ENCODE peak calls at places on chromosomes 12 and 14, in four cellular contexts. V is K562, Z is HL-60, G is GM12878. R is an unnamed sample.

GRCh38 chr12:27424631-27425230 is 21.8 kb upstream of the SMCO2 start:
- DNase-seq in V (peak; percentile 26), Z (no peak), G (no peak), R (no peak)

GRCh38 chr12:124531281-124531745 is 36.1 kb downstream of the NCOR2 start:
- DNase-seq in V (no peak), Z (no peak), G (no peak), R (no peak)

GRCh38 chr12:121812921-121813896 is 9.4 kb downstream of the SETD1B start:
- DNase-seq in V (no peak), Z (peak; percentile 78), G (no peak), R (no peak)

GRCh38 chr12:112305951-112306350 is 76.3 kb downstream of the HECTD4 start:
- DNase-seq in V (no peak), Z (no peak), G (no peak), R (no peak)

GRCh38 chr12:109579639-109580038 is 6.0 kb downstream of the MVK start:
- DNase-seq in V (no peak), Z (no peak), G (no peak), R (no peak)

GRCh38 chr14:97251423-97252155 is 454.4 kb downstream of the VRK1 start:
- DNase-seq in V (no peak), Z (no peak), G (no peak), R (no peak)

GRCh38 chr12:107131832-107132616 is 38.7 kb upstream of the CRY1 start:
- DNase-seq in V (peak; percentile 67), Z (peak; percentile 1), G (no peak), R (peak; percentile 11)

GRCh38 chr14:104224516-104225281 is 86.3 kb downstream of the KIF26A start:
- DNase-seq in V (peak; percentile 38), Z (no peak), G (no peak), R (peak; percentile 62)

DNA sequence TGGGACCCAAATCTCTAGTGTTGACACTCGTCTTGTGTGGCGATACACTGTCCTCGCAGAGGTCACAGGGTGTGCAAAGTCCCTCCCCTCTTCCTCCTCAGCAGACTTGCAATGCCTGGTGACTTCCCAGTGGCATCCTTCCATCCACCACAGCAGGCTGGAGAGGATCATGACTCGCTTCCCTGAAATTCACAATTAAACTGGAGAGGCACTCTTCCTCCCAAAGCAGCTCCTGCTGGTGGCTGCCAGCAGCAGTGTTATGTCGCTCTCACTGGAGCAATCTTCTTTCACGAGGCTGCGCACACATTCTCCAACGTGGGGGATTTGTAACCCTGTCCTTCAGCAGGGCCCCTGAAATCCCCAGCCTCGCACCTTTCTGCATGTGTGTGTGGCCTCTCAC is 145.2 kb upstream of the TMCC3 start:
- DNase-seq in V (no peak), Z (no peak), G (no peak), R (no peak)
- TF ChIP-seq SPI1 in V (no peak), Z (no peak), G (no peak), R (no peak)

GRCh38 chr14:43983721-43984120 is 523.4 kb downstream of the FSCB start:
- DNase-seq in V (no peak), Z (no peak), G (no peak), R (no peak)

DNA sequence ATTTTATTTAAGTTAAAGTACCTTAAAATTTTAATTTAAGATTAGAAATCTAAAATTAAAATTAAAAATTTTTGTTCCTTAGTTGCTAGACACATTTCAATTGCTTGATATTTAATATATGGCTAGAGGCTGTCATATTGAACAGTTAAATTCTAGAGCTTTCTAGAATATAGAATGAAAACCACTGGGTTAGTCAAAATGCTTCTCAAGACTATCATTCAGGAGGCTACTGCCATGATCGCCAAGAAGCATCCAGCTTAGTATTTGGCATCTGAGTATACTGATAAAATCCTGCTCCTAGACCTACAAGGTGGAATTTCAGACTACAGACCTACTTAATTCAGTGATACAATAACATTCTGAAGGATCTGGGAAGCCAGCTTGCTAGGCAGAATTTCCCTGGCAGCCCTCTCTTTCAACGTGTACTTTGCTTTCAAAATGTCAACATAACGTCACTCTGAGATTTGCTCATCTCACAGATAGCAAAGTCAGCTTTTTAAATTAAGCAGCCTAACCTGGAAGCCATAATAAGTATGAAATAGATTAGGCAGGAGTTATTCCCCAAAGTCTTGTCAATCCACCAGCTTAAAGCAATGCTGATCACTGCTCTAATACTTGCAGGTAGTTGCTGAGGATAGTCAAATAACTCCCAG is 525.8 kb downstream of the FSCB start:
- DNase-seq in V (no peak), Z (no peak), G (no peak), R (no peak)
- TF ChIP-seq SPI1 in V (no peak), Z (no peak), G (no peak), R (no peak)

GRCh38 chr14:65065719-65066118 is 36.6 kb downstream of the MAX start:
- DNase-seq in V (no peak), Z (no peak), G (no peak), R (no peak)

GRCh38 chr14:65057704-65058103 is 44.6 kb downstream of the MAX start:
- DNase-seq in V (no peak), Z (no peak), G (no peak), R (no peak)

GRCh38 chr14:65062096-65063075 is 39.9 kb downstream of the MAX start:
- DNase-seq in V (no peak), Z (no peak), G (no peak), R (no peak)
- TF ChIP-seq SPI1 in V (no peak), Z (no peak), G (no peak), R (no peak)

GRCh38 chr14:54730156-54730961 is 163.4 kb downstream of the SAMD4A start:
- DNase-seq in V (no peak), Z (no peak), G (peak; percentile 94), R (peak; percentile 23)
- TF ChIP-seq SPI1 in V (no peak), Z (no peak), G (peak; percentile 57), R (peak; percentile 64)

GRCh38 chr12:52232916-52233461 is at the start of gene KRT7:
- DNase-seq in V (no peak), Z (no peak), G (no peak), R (no peak)
- TF ChIP-seq SPI1 in V (no peak), Z (no peak), G (no peak), R (no peak)

GRCh38 chr12:5376591-5377207 is 55.2 kb upstream of the NTF3 start:
- DNase-seq in V (no peak), Z (no peak), G (no peak), R (no peak)
- TF ChIP-seq SPI1 in V (no peak), Z (no peak), G (no peak), R (no peak)